ENCODE peak calls at places on chromosome X, in six cellular contexts. One of them, this sample, is unnamed.

GRCh38 chrX:115582871-115583729 is 22.1 kb downstream of the PLS3 start:
- DNase-seq in choroid plexus epithelial cell: peak
- DNase-seq in tibial artery: no peak
- DNase-seq in Peyer's patch: no peak
- DNase-seq in mucosa of descending colon: no peak
- DNase-seq in endothelial cell: no peak
- DNase-seq in this sample: no peak

GRCh38 chrX:39470588-39471155 is 627.1 kb downstream of the BCOR start:
- DNase-seq in choroid plexus epithelial cell: peak
- DNase-seq in tibial artery: peak
- DNase-seq in Peyer's patch: no peak
- DNase-seq in mucosa of descending colon: peak
- DNase-seq in endothelial cell: no peak
- DNase-seq in this sample: no peak

GRCh38 chrX:70012756-70013155 is 37.0 kb downstream of the AWAT2 start:
- DNase-seq in choroid plexus epithelial cell: no peak
- DNase-seq in tibial artery: no peak
- DNase-seq in Peyer's patch: no peak
- DNase-seq in mucosa of descending colon: no peak
- DNase-seq in endothelial cell: no peak
- DNase-seq in this sample: no peak

GRCh38 chrX:44306336-44306735 is 37.1 kb downstream of the EFHC2 start:
- DNase-seq in choroid plexus epithelial cell: peak
- DNase-seq in tibial artery: no peak
- DNase-seq in Peyer's patch: no peak
- DNase-seq in mucosa of descending colon: peak
- DNase-seq in endothelial cell: no peak
- DNase-seq in this sample: no peak

GRCh38 chrX:155143959-155144548 is 72.2 kb upstream of the VBP1 start:
- DNase-seq in choroid plexus epithelial cell: no peak
- DNase-seq in tibial artery: no peak
- DNase-seq in Peyer's patch: no peak
- DNase-seq in mucosa of descending colon: no peak
- DNase-seq in endothelial cell: no peak
- DNase-seq in this sample: no peak

GRCh38 chrX:24877854-24878650 is 137.7 kb downstream of the ARX start:
- DNase-seq in choroid plexus epithelial cell: peak
- DNase-seq in tibial artery: no peak
- DNase-seq in Peyer's patch: no peak
- DNase-seq in mucosa of descending colon: no peak
- DNase-seq in endothelial cell: no peak
- DNase-seq in this sample: no peak

GRCh38 chrX:136711147-136711546 is 63.2 kb downstream of the CD40LG start:
- DNase-seq in choroid plexus epithelial cell: peak
- DNase-seq in tibial artery: peak
- DNase-seq in Peyer's patch: peak
- DNase-seq in mucosa of descending colon: peak
- DNase-seq in endothelial cell: peak
- DNase-seq in this sample: no peak

GRCh38 chrX:103464774-103465117 is 54.5 kb downstream of the RAB40A start:
- DNase-seq in choroid plexus epithelial cell: peak
- DNase-seq in tibial artery: peak
- DNase-seq in Peyer's patch: peak
- DNase-seq in mucosa of descending colon: peak
- DNase-seq in endothelial cell: peak
- DNase-seq in this sample: peak

GRCh38 chrX:40299502-40300118 is 201.9 kb upstream of the BCOR start:
- DNase-seq in choroid plexus epithelial cell: no peak
- DNase-seq in tibial artery: no peak
- DNase-seq in Peyer's patch: no peak
- DNase-seq in mucosa of descending colon: no peak
- DNase-seq in endothelial cell: no peak
- DNase-seq in this sample: no peak

GRCh38 chrX:46587753-46588171 is 14.2 kb downstream of the CHST7 start:
- DNase-seq in choroid plexus epithelial cell: no peak
- DNase-seq in tibial artery: no peak
- DNase-seq in Peyer's patch: no peak
- DNase-seq in mucosa of descending colon: no peak
- DNase-seq in endothelial cell: no peak
- DNase-seq in this sample: no peak

GRCh38 chrX:70219938-70220764 is 14.3 kb upstream of the AWAT1 start:
- DNase-seq in choroid plexus epithelial cell: peak
- DNase-seq in tibial artery: peak
- DNase-seq in Peyer's patch: no peak
- DNase-seq in mucosa of descending colon: peak
- DNase-seq in endothelial cell: no peak
- DNase-seq in this sample: no peak

GRCh38 chrX:9573282-9574106 is 108.6 kb downstream of the TBL1X start:
- DNase-seq in choroid plexus epithelial cell: no peak
- DNase-seq in tibial artery: no peak
- DNase-seq in Peyer's patch: no peak
- DNase-seq in mucosa of descending colon: peak
- DNase-seq in endothelial cell: no peak
- DNase-seq in this sample: no peak

GRCh38 chrX:20515841-20516461 is 249.2 kb upstream of the RPS6KA3 start:
- DNase-seq in choroid plexus epithelial cell: peak
- DNase-seq in tibial artery: no peak
- DNase-seq in Peyer's patch: no peak
- DNase-seq in mucosa of descending colon: peak
- DNase-seq in endothelial cell: no peak
- DNase-seq in this sample: no peak

GRCh38 chrX:100931218-100931924 is 2.7 kb upstream of the XKRX start:
- DNase-seq in choroid plexus epithelial cell: no peak
- DNase-seq in tibial artery: no peak
- DNase-seq in Peyer's patch: no peak
- DNase-seq in mucosa of descending colon: no peak
- DNase-seq in endothelial cell: no peak
- DNase-seq in this sample: no peak

GRCh38 chrX:37746268-37746931 is 33.5 kb upstream of the CYBB start:
- DNase-seq in choroid plexus epithelial cell: no peak
- DNase-seq in tibial artery: no peak
- DNase-seq in Peyer's patch: no peak
- DNase-seq in mucosa of descending colon: no peak
- DNase-seq in endothelial cell: no peak
- DNase-seq in this sample: no peak

GRCh38 chrX:111009256-111009655 is 86.7 kb upstream of the PAK3 start:
- DNase-seq in choroid plexus epithelial cell: no peak
- DNase-seq in tibial artery: no peak
- DNase-seq in Peyer's patch: no peak
- DNase-seq in mucosa of descending colon: no peak
- DNase-seq in endothelial cell: no peak
- DNase-seq in this sample: no peak

GRCh38 chrX:8868070-8868795 is 67.0 kb upstream of the FAM9A start:
- DNase-seq in choroid plexus epithelial cell: peak
- DNase-seq in tibial artery: no peak
- DNase-seq in Peyer's patch: no peak
- DNase-seq in mucosa of descending colon: no peak
- DNase-seq in endothelial cell: no peak
- DNase-seq in this sample: no peak

GRCh38 chrX:156008915-156009314 is 11.4 kb downstream of the IL9R start:
- DNase-seq in choroid plexus epithelial cell: peak
- DNase-seq in tibial artery: no peak
- DNase-seq in Peyer's patch: no peak
- DNase-seq in mucosa of descending colon: no peak
- DNase-seq in endothelial cell: no peak
- DNase-seq in this sample: no peak

GRCh38 chrX:36908801-36909403 is 99.3 kb upstream of the FAM47C start:
- DNase-seq in choroid plexus epithelial cell: peak
- DNase-seq in tibial artery: no peak
- DNase-seq in Peyer's patch: no peak
- DNase-seq in mucosa of descending colon: no peak
- DNase-seq in endothelial cell: no peak
- DNase-seq in this sample: no peak

GRCh38 chrX:152900937-152901445 is 3.1 kb downstream of the ZNF185 start:
- DNase-seq in choroid plexus epithelial cell: no peak
- DNase-seq in tibial artery: no peak
- DNase-seq in Peyer's patch: no peak
- DNase-seq in mucosa of descending colon: no peak
- DNase-seq in endothelial cell: no peak
- DNase-seq in this sample: no peak

GRCh38 chrX:1534321-1535168 is 2.4 kb downstream of the P2RY8 start:
- DNase-seq in choroid plexus epithelial cell: no peak
- DNase-seq in tibial artery: no peak
- DNase-seq in Peyer's patch: no peak
- DNase-seq in mucosa of descending colon: no peak
- DNase-seq in endothelial cell: no peak
- DNase-seq in this sample: no peak

GRCh38 chrX:39689374-39690104 is 408.2 kb downstream of the BCOR start:
- DNase-seq in choroid plexus epithelial cell: no peak
- DNase-seq in tibial artery: no peak
- DNase-seq in Peyer's patch: no peak
- DNase-seq in mucosa of descending colon: peak
- DNase-seq in endothelial cell: peak
- DNase-seq in this sample: no peak

GRCh38 chrX:24777660-24778059 is 83.9 kb downstream of the POLA1 start:
- DNase-seq in choroid plexus epithelial cell: no peak
- DNase-seq in tibial artery: no peak
- DNase-seq in Peyer's patch: no peak
- DNase-seq in mucosa of descending colon: no peak
- DNase-seq in endothelial cell: no peak
- DNase-seq in this sample: no peak

GRCh38 chrX:45134303-45134702 is 66.4 kb downstream of the DIPK2B start:
- DNase-seq in choroid plexus epithelial cell: no peak
- DNase-seq in tibial artery: no peak
- DNase-seq in Peyer's patch: no peak
- DNase-seq in mucosa of descending colon: no peak
- DNase-seq in endothelial cell: no peak
- DNase-seq in this sample: no peak

GRCh38 chrX:41087219-41087618 is 2.0 kb downstream of the USP9X start:
- DNase-seq in choroid plexus epithelial cell: no peak
- DNase-seq in tibial artery: no peak
- DNase-seq in Peyer's patch: no peak
- DNase-seq in mucosa of descending colon: no peak
- DNase-seq in endothelial cell: no peak
- DNase-seq in this sample: no peak

GRCh38 chrX:131853440-131853839 is 169.7 kb upstream of the STK26 start:
- DNase-seq in choroid plexus epithelial cell: no peak
- DNase-seq in tibial artery: no peak
- DNase-seq in Peyer's patch: no peak
- DNase-seq in mucosa of descending colon: no peak
- DNase-seq in endothelial cell: no peak
- DNase-seq in this sample: no peak

DNA sequence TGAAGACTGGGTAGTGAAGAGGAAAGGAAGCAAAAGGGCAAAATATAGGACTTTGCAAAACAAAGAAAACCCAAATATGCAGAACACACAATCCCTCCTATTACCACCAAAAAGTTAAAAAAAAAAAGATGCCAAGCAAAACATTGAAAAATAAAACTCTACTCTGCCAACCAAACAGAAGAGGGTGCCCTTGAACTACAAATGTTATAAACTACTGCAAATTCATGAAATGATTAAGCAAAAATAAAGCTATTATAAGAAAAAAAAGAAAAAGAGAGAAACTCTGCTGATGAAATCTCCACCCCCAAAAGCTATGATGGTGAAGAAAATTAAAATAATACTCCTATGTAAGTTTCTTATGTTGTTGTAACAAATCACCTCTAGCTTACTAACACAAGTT is 168.5 kb upstream of the STK26 start:
- DNase-seq in choroid plexus epithelial cell: peak
- DNase-seq in tibial artery: no peak
- DNase-seq in Peyer's patch: no peak
- DNase-seq in mucosa of descending colon: no peak
- DNase-seq in endothelial cell: no peak
- DNase-seq in this sample: no peak
- TF ChIP-seq CTCF in choroid plexus epithelial cell: no peak
- TF ChIP-seq CTCF in tibial artery: no peak
- TF ChIP-seq CTCF in Peyer's patch: no peak
- TF ChIP-seq CTCF in mucosa of descending colon: no peak
- TF ChIP-seq CTCF in endothelial cell: no peak
- TF ChIP-seq CTCF in this sample: peak

DNA sequence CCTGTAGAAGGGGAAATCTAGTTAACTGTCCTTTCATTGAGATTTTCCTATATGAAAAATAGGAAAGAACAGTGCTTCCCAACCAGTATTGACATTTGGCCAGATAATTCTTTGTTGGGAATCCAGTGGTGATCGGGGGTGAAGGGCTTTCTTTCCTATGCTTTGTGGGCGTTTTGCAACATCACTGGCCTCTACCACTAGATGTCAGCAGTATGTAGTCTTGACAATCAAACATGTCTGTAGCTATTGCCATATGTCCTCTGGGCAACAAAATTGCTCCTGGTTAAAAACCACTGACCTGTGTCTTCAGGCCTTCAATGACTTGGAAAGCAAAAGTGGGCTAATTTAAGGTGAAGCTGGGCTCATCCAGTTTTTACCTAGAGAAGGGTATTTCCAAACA is 658.5 kb downstream of the DACH2 start:
- DNase-seq in choroid plexus epithelial cell: peak
- DNase-seq in tibial artery: no peak
- DNase-seq in Peyer's patch: no peak
- DNase-seq in mucosa of descending colon: no peak
- DNase-seq in endothelial cell: peak
- DNase-seq in this sample: no peak
- TF ChIP-seq CTCF in choroid plexus epithelial cell: peak
- TF ChIP-seq CTCF in tibial artery: no peak
- TF ChIP-seq CTCF in Peyer's patch: no peak
- TF ChIP-seq CTCF in mucosa of descending colon: no peak
- TF ChIP-seq CTCF in endothelial cell: no peak
- TF ChIP-seq CTCF in this sample: peak

DNA sequence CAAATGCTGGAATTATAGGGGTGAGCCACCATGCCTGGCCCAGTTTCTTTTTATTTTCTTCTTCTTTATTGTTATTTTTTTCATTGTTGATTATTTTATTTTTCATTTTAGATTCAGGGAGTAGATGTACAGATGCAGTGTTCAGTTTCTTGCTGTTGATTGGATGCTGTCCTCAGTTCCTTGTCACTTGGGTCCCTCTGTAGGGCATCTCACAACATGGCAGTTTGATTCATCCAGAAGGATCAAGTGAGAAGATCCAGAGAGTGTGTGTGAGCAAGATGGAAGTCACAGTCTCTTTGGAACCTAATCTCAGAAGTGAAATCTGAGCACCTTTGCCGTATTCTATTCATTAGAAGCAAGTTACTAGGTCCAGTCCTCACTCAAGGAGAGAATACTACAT is 20.9 kb downstream of the HMGB3 start:
- DNase-seq in choroid plexus epithelial cell: no peak
- DNase-seq in tibial artery: no peak
- DNase-seq in Peyer's patch: no peak
- DNase-seq in mucosa of descending colon: no peak
- DNase-seq in endothelial cell: no peak
- DNase-seq in this sample: no peak
- TF ChIP-seq CTCF in choroid plexus epithelial cell: peak
- TF ChIP-seq CTCF in tibial artery: no peak
- TF ChIP-seq CTCF in Peyer's patch: peak
- TF ChIP-seq CTCF in mucosa of descending colon: no peak
- TF ChIP-seq CTCF in endothelial cell: no peak
- TF ChIP-seq CTCF in this sample: peak

DNA sequence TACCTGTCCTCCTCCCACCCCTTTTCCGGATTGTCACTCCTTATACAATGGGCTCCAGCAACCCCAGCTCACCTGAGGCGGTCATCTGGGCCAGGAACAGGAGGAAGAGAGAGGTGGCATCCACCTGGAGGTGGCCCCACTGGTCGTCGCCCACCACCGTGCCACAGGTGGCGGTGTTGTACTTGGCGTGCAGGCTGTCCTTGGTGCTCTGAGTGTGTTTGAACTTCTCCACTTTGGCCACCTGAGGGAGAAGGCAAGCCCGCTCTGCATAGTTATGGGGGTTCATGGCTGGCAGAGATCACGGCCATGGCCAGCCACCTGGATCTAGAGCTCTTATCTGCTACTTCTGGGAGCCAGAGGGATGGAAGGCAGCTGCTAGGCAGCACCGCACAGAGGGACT is 32.9 kb downstream of the PHKA2 start:
- DNase-seq in choroid plexus epithelial cell: no peak
- DNase-seq in tibial artery: no peak
- DNase-seq in Peyer's patch: no peak
- DNase-seq in mucosa of descending colon: no peak
- DNase-seq in endothelial cell: no peak
- DNase-seq in this sample: no peak
- TF ChIP-seq CTCF in choroid plexus epithelial cell: no peak
- TF ChIP-seq CTCF in tibial artery: no peak
- TF ChIP-seq CTCF in Peyer's patch: no peak
- TF ChIP-seq CTCF in mucosa of descending colon: no peak
- TF ChIP-seq CTCF in endothelial cell: no peak
- TF ChIP-seq CTCF in this sample: peak

This sample was measured in D721Med.